ENCODE peak calls at places on chromosomes 11 and 22, in five cellular contexts. One of them, this sample, is unnamed.

GRCh38 chr22:43956805-43957463 is 1.7 kb downstream of the SAMM50 start:
- DNase-seq in HCT116: no peak
- DNase-seq in thyroid gland: no peak
- DNase-seq in lower leg skin: no peak
- DNase-seq in tibial nerve: no peak
- DNase-seq in this sample: no peak

GRCh38 chr11:73729594-73730206 is 31.2 kb downstream of the RAB6A start:
- DNase-seq in tibial nerve: no peak
- DNase-seq in lower leg skin: peak
- DNase-seq in HCT116: peak
- DNase-seq in thyroid gland: peak
- DNase-seq in this sample: no peak

GRCh38 chr11:130514851-130515250 is 66.4 kb downstream of the ADAMTS15 start:
- DNase-seq in lower leg skin: no peak
- DNase-seq in HCT116: no peak
- DNase-seq in thyroid gland: no peak
- DNase-seq in tibial nerve: no peak
- DNase-seq in this sample: no peak

GRCh38 chr22:40666151-40666848 is 13.0 kb upstream of the MCHR1 start:
- DNase-seq in HCT116: no peak
- DNase-seq in thyroid gland: peak
- DNase-seq in tibial nerve: no peak
- DNase-seq in lower leg skin: no peak
- DNase-seq in this sample: no peak

GRCh38 chr11:65858354-65859133 is 564 bp upstream of the CFL1 start:
- DNase-seq in lower leg skin: no peak
- DNase-seq in tibial nerve: no peak
- DNase-seq in thyroid gland: no peak
- DNase-seq in HCT116: no peak
- DNase-seq in this sample: no peak

GRCh38 chr11:36343436-36343835 is 47.3 kb downstream of the PRR5L start:
- DNase-seq in lower leg skin: no peak
- DNase-seq in HCT116: no peak
- DNase-seq in tibial nerve: no peak
- DNase-seq in thyroid gland: no peak
- DNase-seq in this sample: no peak

GRCh38 chr11:33324211-33324985 is 67.2 kb downstream of the HIPK3 start:
- DNase-seq in lower leg skin: no peak
- DNase-seq in thyroid gland: no peak
- DNase-seq in tibial nerve: no peak
- DNase-seq in HCT116: no peak
- DNase-seq in this sample: no peak

GRCh38 chr11:60762851-60763691 is 6.4 kb downstream of the MS4A15 start:
- DNase-seq in thyroid gland: no peak
- DNase-seq in HCT116: peak
- DNase-seq in lower leg skin: no peak
- DNase-seq in tibial nerve: no peak
- DNase-seq in this sample: no peak

GRCh38 chr22:24938741-24939341 is 7.7 kb downstream of the LHFPL7 start:
- DNase-seq in HCT116: no peak
- DNase-seq in thyroid gland: peak
- DNase-seq in tibial nerve: peak
- DNase-seq in lower leg skin: no peak
- DNase-seq in this sample: no peak

GRCh38 chr11:48012051-48012391 is 31.7 kb downstream of the PTPRJ start:
- DNase-seq in HCT116: no peak
- DNase-seq in lower leg skin: no peak
- DNase-seq in tibial nerve: no peak
- DNase-seq in thyroid gland: no peak
- DNase-seq in this sample: no peak

GRCh38 chr11:121067453-121067852 is 33.6 kb upstream of the TECTA start:
- DNase-seq in HCT116: no peak
- DNase-seq in lower leg skin: no peak
- DNase-seq in tibial nerve: no peak
- DNase-seq in thyroid gland: no peak
- DNase-seq in this sample: no peak

GRCh38 chr11:72833792-72834501 is 19.7 kb downstream of the ATG16L2 start:
- DNase-seq in lower leg skin: peak
- DNase-seq in HCT116: no peak
- DNase-seq in thyroid gland: no peak
- DNase-seq in tibial nerve: peak
- DNase-seq in this sample: no peak

GRCh38 chr11:1081601-1082311 is 7.1 kb downstream of the MUC2 start:
- DNase-seq in thyroid gland: no peak
- DNase-seq in HCT116: no peak
- DNase-seq in tibial nerve: no peak
- DNase-seq in lower leg skin: no peak
- DNase-seq in this sample: no peak

GRCh38 chr11:74680703-74681531 is 50.3 kb downstream of the CHRDL2 start:
- DNase-seq in HCT116: no peak
- DNase-seq in thyroid gland: peak
- DNase-seq in lower leg skin: peak
- DNase-seq in tibial nerve: no peak
- DNase-seq in this sample: no peak

GRCh38 chr11:35148163-35148562 is 9.2 kb downstream of the CD44 start:
- DNase-seq in lower leg skin: no peak
- DNase-seq in thyroid gland: no peak
- DNase-seq in tibial nerve: no peak
- DNase-seq in HCT116: no peak
- DNase-seq in this sample: no peak

GRCh38 chr11:118910309-118911112 is 15.2 kb downstream of the BCL9L start:
- DNase-seq in tibial nerve: peak
- DNase-seq in HCT116: no peak
- DNase-seq in lower leg skin: peak
- DNase-seq in thyroid gland: peak
- DNase-seq in this sample: no peak

GRCh38 chr11:60282291-60282690 is 1.8 kb downstream of the MS4A4A start:
- DNase-seq in HCT116: no peak
- DNase-seq in lower leg skin: no peak
- DNase-seq in tibial nerve: no peak
- DNase-seq in thyroid gland: no peak
- DNase-seq in this sample: no peak

GRCh38 chr22:44330727-44331660 is 18.2 kb upstream of the SHISAL1 start:
- DNase-seq in lower leg skin: no peak
- DNase-seq in tibial nerve: no peak
- DNase-seq in HCT116: no peak
- DNase-seq in thyroid gland: no peak
- DNase-seq in this sample: no peak

GRCh38 chr11:11998091-11998781 is 10.2 kb downstream of the DKK3 start:
- DNase-seq in HCT116: no peak
- DNase-seq in thyroid gland: no peak
- DNase-seq in tibial nerve: no peak
- DNase-seq in lower leg skin: no peak
- DNase-seq in this sample: peak

GRCh38 chr11:114099392-114100178 is 40.1 kb downstream of the ZBTB16 start:
- DNase-seq in lower leg skin: peak
- DNase-seq in thyroid gland: peak
- DNase-seq in tibial nerve: no peak
- DNase-seq in HCT116: no peak
- DNase-seq in this sample: no peak

GRCh38 chr11:119993732-119994131 is 144.2 kb downstream of the TRIM29 start:
- DNase-seq in lower leg skin: peak
- DNase-seq in thyroid gland: no peak
- DNase-seq in HCT116: no peak
- DNase-seq in tibial nerve: no peak
- DNase-seq in this sample: no peak

GRCh38 chr11:68351450-68352275 is 39.3 kb downstream of the LRP5 start:
- DNase-seq in lower leg skin: no peak
- DNase-seq in tibial nerve: no peak
- DNase-seq in HCT116: no peak
- DNase-seq in thyroid gland: no peak
- DNase-seq in this sample: no peak

GRCh38 chr11:726278-726915 is 20.4 kb downstream of the EPS8L2 start:
- DNase-seq in lower leg skin: peak
- DNase-seq in tibial nerve: no peak
- DNase-seq in thyroid gland: peak
- DNase-seq in HCT116: no peak
- DNase-seq in this sample: no peak

GRCh38 chr11:103587951-103588788 is 448.3 kb upstream of the DDI1 start:
- DNase-seq in HCT116: no peak
- DNase-seq in tibial nerve: no peak
- DNase-seq in thyroid gland: no peak
- DNase-seq in lower leg skin: no peak
- DNase-seq in this sample: no peak

GRCh38 chr11:7936615-7937014 is 4.9 kb downstream of the OR10A3 start:
- DNase-seq in thyroid gland: no peak
- DNase-seq in tibial nerve: no peak
- DNase-seq in lower leg skin: no peak
- DNase-seq in HCT116: no peak
- DNase-seq in this sample: no peak

GRCh38 chr11:109422755-109423113 is 744 bp downstream of the C11orf87 start:
- DNase-seq in lower leg skin: no peak
- DNase-seq in tibial nerve: no peak
- DNase-seq in HCT116: no peak
- DNase-seq in thyroid gland: no peak
- DNase-seq in this sample: no peak

GRCh38 chr11:10898003-10898762 is 40.3 kb upstream of the ZBED5 start:
- DNase-seq in tibial nerve: no peak
- DNase-seq in lower leg skin: no peak
- DNase-seq in thyroid gland: no peak
- DNase-seq in HCT116: no peak
- DNase-seq in this sample: no peak

GRCh38 chr22:50304528-50305392 is 2.7 kb downstream of the PLXNB2 start:
- DNase-seq in tibial nerve: no peak
- DNase-seq in HCT116: no peak
- DNase-seq in lower leg skin: no peak
- DNase-seq in thyroid gland: peak
- DNase-seq in this sample: no peak

GRCh38 chr11:834371-835316 is 1.9 kb downstream of the CD151 start:
- DNase-seq in HCT116: peak
- DNase-seq in lower leg skin: no peak
- DNase-seq in tibial nerve: no peak
- DNase-seq in thyroid gland: peak
- DNase-seq in this sample: peak

GRCh38 chr11:104467414-104467813 is 303.5 kb upstream of the PDGFD start:
- DNase-seq in HCT116: no peak
- DNase-seq in tibial nerve: no peak
- DNase-seq in thyroid gland: no peak
- DNase-seq in lower leg skin: no peak
- DNase-seq in this sample: no peak

GRCh38 chr11:68206211-68206610 is 6.9 kb downstream of the KMT5B start:
- DNase-seq in tibial nerve: peak
- DNase-seq in lower leg skin: no peak
- DNase-seq in HCT116: peak
- DNase-seq in thyroid gland: no peak
- DNase-seq in this sample: peak

GRCh38 chr22:44623771-44624510 is 78.1 kb upstream of the PRR5 start:
- DNase-seq in HCT116: no peak
- DNase-seq in lower leg skin: no peak
- DNase-seq in thyroid gland: no peak
- DNase-seq in tibial nerve: no peak
- DNase-seq in this sample: peak

GRCh38 chr11:86035164-86035563 is 33.7 kb downstream of the PICALM start:
- DNase-seq in lower leg skin: no peak
- DNase-seq in HCT116: no peak
- DNase-seq in tibial nerve: no peak
- DNase-seq in thyroid gland: no peak
- DNase-seq in this sample: no peak

GRCh38 chr11:66912963-66913362 is 45.2 kb downstream of the PC start:
- DNase-seq in thyroid gland: no peak
- DNase-seq in tibial nerve: no peak
- DNase-seq in lower leg skin: no peak
- DNase-seq in HCT116: no peak
- DNase-seq in this sample: no peak

GRCh38 chr11:6746086-6746618 is 25.6 kb downstream of the OR2AG2 start:
- DNase-seq in lower leg skin: no peak
- DNase-seq in thyroid gland: no peak
- DNase-seq in tibial nerve: no peak
- DNase-seq in HCT116: no peak
- DNase-seq in this sample: no peak
- TF ChIP-seq POLR2A in lower leg skin: no peak
- TF ChIP-seq POLR2A in thyroid gland: no peak
- TF ChIP-seq POLR2A in tibial nerve: no peak
- TF ChIP-seq POLR2A in HCT116: no peak
- TF ChIP-seq POLR2A in this sample: no peak

GRCh38 chr22:37747090-37747714 is 50.4 kb downstream of the TRIOBP start:
- DNase-seq in lower leg skin: no peak
- DNase-seq in HCT116: no peak
- DNase-seq in tibial nerve: peak
- DNase-seq in thyroid gland: peak
- DNase-seq in this sample: no peak
- TF ChIP-seq POLR2A in lower leg skin: no peak
- TF ChIP-seq POLR2A in HCT116: peak
- TF ChIP-seq POLR2A in tibial nerve: no peak
- TF ChIP-seq POLR2A in thyroid gland: no peak
- TF ChIP-seq POLR2A in this sample: no peak

GRCh38 chr11:112785104-112785503 is 176.1 kb upstream of the NCAM1 start:
- DNase-seq in thyroid gland: no peak
- DNase-seq in HCT116: no peak
- DNase-seq in tibial nerve: no peak
- DNase-seq in lower leg skin: peak
- DNase-seq in this sample: peak
- TF ChIP-seq POLR2A in thyroid gland: no peak
- TF ChIP-seq POLR2A in HCT116: no peak
- TF ChIP-seq POLR2A in tibial nerve: no peak
- TF ChIP-seq POLR2A in lower leg skin: no peak
- TF ChIP-seq POLR2A in this sample: no peak

GRCh38 chr22:46612904-46613605 is 7.1 kb upstream of the GRAMD4 start:
- DNase-seq in thyroid gland: no peak
- DNase-seq in HCT116: no peak
- DNase-seq in tibial nerve: no peak
- DNase-seq in lower leg skin: no peak
- DNase-seq in this sample: no peak
- TF ChIP-seq POLR2A in thyroid gland: no peak
- TF ChIP-seq POLR2A in HCT116: no peak
- TF ChIP-seq POLR2A in tibial nerve: no peak
- TF ChIP-seq POLR2A in lower leg skin: no peak
- TF ChIP-seq POLR2A in this sample: no peak